ENCODE peak calls at places on chromosomes 7 and 10, in six cellular contexts. G is suprapubic skin, F is globus pallidus, J is left colon, R is HL-60, I is glutamatergic neuron. X is an unnamed sample.

GRCh38 chr10:132023092-132023811 is 41.5 kb upstream of the BNIP3 start:
- DNase-seq in I (peak), R (peak), J (peak), F (peak), G (no peak), X (peak)

GRCh38 chr7:134835463-134835823 is 56.0 kb downstream of the CALD1 start:
- DNase-seq in G (no peak), J (no peak), I (no peak), F (no peak), R (no peak), X (no peak)

GRCh38 chr7:1611708-1612241 is 41.9 kb upstream of the PSMG3 start:
- DNase-seq in R (no peak), F (peak), G (no peak), I (peak), J (no peak), X (no peak)

GRCh38 chr10:115773832-115774231 is 499.2 kb downstream of the GFRA1 start:
- DNase-seq in I (no peak), J (no peak), R (no peak), G (no peak), F (no peak), X (no peak)

GRCh38 chr10:85548038-85548437 is 818.6 kb downstream of the GRID1 start:
- DNase-seq in F (peak), G (no peak), J (peak), I (no peak), R (no peak), X (peak)

GRCh38 chr10:73785721-73786511 is 510 bp downstream of the ZSWIM8 start:
- DNase-seq in G (no peak), J (peak), F (no peak), R (peak), I (peak), X (peak)

GRCh38 chr10:104127411-104127810 is 5.4 kb downstream of the SFR1 start:
- DNase-seq in F (peak), J (no peak), G (no peak), R (no peak), I (no peak), X (no peak)

GRCh38 chr10:1744524-1744923 is 7.2 kb upstream of the ADARB2 start:
- DNase-seq in F (no peak), R (no peak), J (no peak), G (no peak), I (no peak), X (no peak)

GRCh38 chr7:102095933-102096332 is 190.7 kb upstream of the SH2B2 start:
- DNase-seq in I (no peak), G (peak), R (no peak), F (no peak), J (no peak), X (no peak)

GRCh38 chr7:127304087-127304486 is 51.3 kb upstream of the GRM8 start:
- DNase-seq in F (no peak), J (no peak), I (no peak), G (no peak), R (no peak), X (no peak)

GRCh38 chr10:126905776-126906703 is 812 bp downstream of the DOCK1 start:
- DNase-seq in G (peak), R (no peak), F (no peak), J (peak), I (peak), X (peak)

GRCh38 chr7:1678571-1679325 is 8.7 kb downstream of the ELFN1 start:
- DNase-seq in J (no peak), G (peak), F (no peak), R (no peak), I (no peak), X (no peak)

GRCh38 chr7:25216837-25217236 is 11.4 kb downstream of the NPVF start:
- DNase-seq in G (no peak), I (no peak), J (no peak), R (peak), F (peak), X (no peak)

GRCh38 chr10:2980116-2980515 is 87.2 kb upstream of the PFKP start:
- DNase-seq in R (no peak), F (no peak), G (no peak), J (no peak), I (no peak), X (no peak)

GRCh38 chr7:81769891-81770818 is at the start of gene HGF:
- DNase-seq in G (peak), I (peak), J (peak), F (peak), R (peak), X (peak)

GRCh38 chr7:44541028-44541869 is at the start of gene NPC1L1:
- DNase-seq in J (no peak), F (no peak), G (no peak), I (no peak), R (no peak), X (no peak)

GRCh38 chr10:533611-534566 is 155.6 kb downstream of the DIP2C start:
- DNase-seq in F (no peak), G (no peak), I (peak), R (no peak), J (no peak), X (no peak)

GRCh38 chr7:73952266-73952665 is 75.7 kb upstream of the ELN start:
- DNase-seq in R (no peak), G (no peak), J (no peak), F (no peak), I (no peak), X (no peak)

GRCh38 chr7:1049801-1050200 is 5.5 kb downstream of the GPR146 start:
- DNase-seq in R (no peak), G (no peak), F (no peak), I (no peak), J (no peak), X (no peak)

GRCh38 chr10:119006451-119007210 is 22.9 kb upstream of the NANOS1 start:
- DNase-seq in J (peak), F (no peak), R (no peak), G (peak), I (no peak), X (peak)

GRCh38 chr10:63376560-63377304 is 89.0 kb downstream of the JMJD1C start:
- DNase-seq in G (no peak), I (no peak), R (no peak), F (peak), J (no peak), X (no peak)

GRCh38 chr10:14758994-14759664 is 15.6 kb downstream of the FAM107B start:
- DNase-seq in I (no peak), G (no peak), R (no peak), J (peak), F (no peak), X (peak)

GRCh38 chr10:72736176-72736795 is 44.3 kb downstream of the MCU start:
- DNase-seq in R (no peak), I (no peak), G (no peak), F (no peak), J (no peak), X (no peak)

GRCh38 chr10:67772894-67773511 is 65.0 kb downstream of the DNAJC12 start:
- DNase-seq in G (no peak), J (no peak), R (peak), I (no peak), F (peak), X (no peak)

GRCh38 chr10:37763132-37763531 is 94.3 kb downstream of the ZNF248 start:
- DNase-seq in R (no peak), F (no peak), J (no peak), I (no peak), G (no peak), X (no peak)

GRCh38 chr10:73232887-73233286 is 14.2 kb downstream of the DNAJC9 start:
- DNase-seq in I (peak), G (no peak), F (no peak), R (no peak), J (no peak), X (no peak)

GRCh38 chr10:73842349-73842748 is 31.0 kb upstream of the NDST2 start:
- DNase-seq in J (no peak), G (no peak), F (no peak), I (no peak), R (no peak), X (no peak)

GRCh38 chr7:147992698-147993097 is 597.9 kb upstream of the C7orf33 start:
- DNase-seq in R (no peak), G (no peak), F (no peak), I (no peak), J (no peak), X (no peak)

GRCh38 chr7:80827238-80827633 is 91.6 kb downstream of the SEMA3C start:
- DNase-seq in G (no peak), J (no peak), R (no peak), I (no peak), F (no peak), X (no peak)

GRCh38 chr10:96511044-96511945 is 2.4 kb downstream of the TLL2 start:
- DNase-seq in J (peak), G (no peak), R (no peak), F (peak), I (peak), X (peak)

GRCh38 chr10:74917481-74918077 is 91.2 kb downstream of the KAT6B start:
- DNase-seq in R (no peak), I (no peak), F (no peak), G (no peak), J (no peak), X (no peak)

GRCh38 chr7:17005277-17005676 is 123.5 kb upstream of the AGR3 start:
- DNase-seq in I (no peak), G (no peak), R (no peak), J (no peak), F (no peak), X (no peak)

GRCh38 chr7:133919810-133920209 is 207.3 kb upstream of the LRGUK start:
- DNase-seq in J (no peak), F (no peak), G (no peak), I (no peak), R (no peak), X (no peak)